ENCODE peak calls at places on chromosomes 11 and 22, in five cellular contexts. X is GM12878, K is A549, I is HepG2, Y is endothelial cell of umbilical vein. T is an unnamed sample.

GRCh38 chr22:19004471-19004870 is 68.4 kb upstream of the PRODH start:
- DNase-seq in X (no peak), I (no peak), K (no peak), Y (no peak), T (no peak)

GRCh38 chr22:38272373-38273134 is at the start of gene TMEM184B:
- DNase-seq in I (no peak), X (no peak), Y (peak; percentile 75), K (peak; percentile 55), T (peak; percentile 94)

GRCh38 chr11:106642331-106642730 is 375.9 kb downstream of the GUCY1A2 start:
- DNase-seq in Y (no peak), I (no peak), K (no peak), X (no peak), T (no peak)

GRCh38 chr22:29032584-29032983 is 29.0 kb downstream of the C22orf31 start:
- DNase-seq in I (no peak), X (no peak), K (peak; percentile 63), Y (peak; percentile 57), T (no peak)

GRCh38 chr11:94583885-94584500 is 16.8 kb downstream of the PIWIL4 start:
- DNase-seq in X (peak; percentile 62), K (no peak), I (no peak), Y (no peak), T (no peak)

GRCh38 chr11:76810151-76810853 is 27.1 kb downstream of the TSKU start:
- DNase-seq in I (no peak), X (no peak), Y (peak; percentile 66), K (peak; percentile 50), T (peak; percentile 61)

GRCh38 chr11:114166897-114167323 is 107.4 kb downstream of the ZBTB16 start:
- DNase-seq in X (no peak), Y (peak; percentile 89), I (no peak), K (no peak), T (no peak)

GRCh38 chr11:27388869-27389268 is 25.9 kb upstream of the CCDC34 start:
- DNase-seq in Y (no peak), I (no peak), K (no peak), X (no peak), T (no peak)

GRCh38 chr22:26579331-26579886 is 10.5 kb downstream of the TPST2 start:
- DNase-seq in K (no peak), I (no peak), Y (no peak), X (peak; percentile 30), T (no peak)

GRCh38 chr11:47186937-47187681 is 875 bp upstream of the PACSIN3 start:
- DNase-seq in X (no peak), I (peak; percentile 64), Y (peak; percentile 49), K (peak; percentile 75), T (peak; percentile 41)

GRCh38 chr11:3153291-3153861 is 11.7 kb downstream of the OSBPL5 start:
- DNase-seq in X (no peak), I (no peak), Y (no peak), K (no peak), T (no peak)

GRCh38 chr11:36452231-36452630 is 57.8 kb downstream of the TRAF6 start:
- DNase-seq in I (no peak), X (no peak), Y (no peak), K (no peak), T (no peak)

GRCh38 chr11:71420455-71421241 is 27.5 kb downstream of the DHCR7 start:
- DNase-seq in Y (peak; percentile 32), K (peak; percentile 74), I (peak; percentile 48), X (peak; percentile 25), T (peak; percentile 66)

GRCh38 chr11:67303132-67303988 is at the start of gene SSH3:
- DNase-seq in X (no peak), I (peak; percentile 56), K (peak; percentile 74), Y (peak; percentile 55), T (no peak)

GRCh38 chr11:90318651-90319050 is 95.8 kb upstream of the CHORDC1 start:
- DNase-seq in X (no peak), I (no peak), K (no peak), Y (no peak), T (no peak)

GRCh38 chr11:130480721-130481140 is 32.3 kb downstream of the ADAMTS15 start:
- DNase-seq in I (no peak), Y (peak; percentile 80), K (no peak), X (no peak), T (no peak)

GRCh38 chr22:46336119-46337078 is 885 bp downstream of the TRMU start:
- DNase-seq in K (no peak), I (peak; percentile 20), X (no peak), Y (peak; percentile 43), T (peak; percentile 55)

GRCh38 chr11:78363018-78363619 is 54.5 kb downstream of the GAB2 start:
- DNase-seq in Y (no peak), X (no peak), K (no peak), I (no peak), T (no peak)

GRCh38 chr11:28107331-28107725 is 628 bp downstream of the KIF18A start:
- DNase-seq in Y (peak; percentile 70), I (peak; percentile 12), K (no peak), X (peak; percentile 21), T (no peak)

GRCh38 chr11:10504490-10504889 is 36.5 kb downstream of the RNF141 start:
- DNase-seq in X (no peak), I (no peak), K (no peak), Y (no peak), T (no peak)

GRCh38 chr11:95459268-95460040 is 228.5 kb upstream of the SESN3 start:
- DNase-seq in I (no peak), Y (peak; percentile 7), K (no peak), X (no peak), T (no peak)

DNA sequence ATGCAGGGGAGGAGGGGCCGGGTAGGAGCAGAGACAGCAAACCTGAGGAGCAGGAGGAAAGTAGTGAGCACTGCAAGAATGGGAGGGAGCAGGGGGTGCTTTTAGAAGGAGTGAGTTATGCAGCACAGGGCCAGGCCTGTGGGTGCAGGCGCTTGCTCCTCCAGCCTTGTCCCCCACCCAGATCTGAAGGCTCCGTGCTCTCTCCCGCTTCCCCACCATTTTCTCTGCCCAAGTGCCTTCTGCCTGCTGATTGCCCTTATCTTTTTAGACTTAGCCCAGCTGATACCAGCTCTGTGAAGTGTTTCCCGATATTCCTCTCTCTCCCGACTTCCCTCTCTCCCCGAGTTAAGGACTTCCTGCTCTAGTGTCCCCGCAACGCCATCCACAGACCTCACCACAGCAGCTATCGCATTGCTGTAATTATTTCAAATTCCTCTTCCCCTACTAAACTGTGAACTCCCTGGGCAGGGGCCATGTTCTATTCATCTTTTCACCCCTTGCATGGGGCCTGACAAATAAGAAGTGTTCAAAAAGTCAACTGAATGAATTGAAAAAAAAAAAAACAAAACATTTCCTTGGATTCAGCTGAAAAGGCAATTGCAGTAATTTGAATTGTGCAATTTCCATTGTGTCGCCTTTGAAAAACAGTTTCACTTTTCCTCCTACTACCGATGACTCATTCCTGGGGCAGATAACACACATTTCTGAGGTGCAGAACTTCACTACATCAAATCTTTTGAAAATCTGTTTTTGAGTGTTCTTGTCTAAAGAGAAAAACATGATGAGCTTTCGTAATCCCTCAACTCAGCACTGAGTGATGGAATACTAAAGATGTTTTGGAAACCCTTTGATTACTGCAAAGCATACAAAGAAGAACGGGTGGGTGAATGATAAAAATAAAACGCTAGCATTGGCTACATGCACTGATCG is 69.7 kb upstream of the BMAL1 start:
- DNase-seq in X (no peak), I (peak; percentile 54), K (peak; percentile 23), Y (peak; percentile 84), T (peak; percentile 22)
- TF ChIP-seq MYC in X (no peak), I (no peak), K (no peak), Y (no peak), T (no peak)

DNA sequence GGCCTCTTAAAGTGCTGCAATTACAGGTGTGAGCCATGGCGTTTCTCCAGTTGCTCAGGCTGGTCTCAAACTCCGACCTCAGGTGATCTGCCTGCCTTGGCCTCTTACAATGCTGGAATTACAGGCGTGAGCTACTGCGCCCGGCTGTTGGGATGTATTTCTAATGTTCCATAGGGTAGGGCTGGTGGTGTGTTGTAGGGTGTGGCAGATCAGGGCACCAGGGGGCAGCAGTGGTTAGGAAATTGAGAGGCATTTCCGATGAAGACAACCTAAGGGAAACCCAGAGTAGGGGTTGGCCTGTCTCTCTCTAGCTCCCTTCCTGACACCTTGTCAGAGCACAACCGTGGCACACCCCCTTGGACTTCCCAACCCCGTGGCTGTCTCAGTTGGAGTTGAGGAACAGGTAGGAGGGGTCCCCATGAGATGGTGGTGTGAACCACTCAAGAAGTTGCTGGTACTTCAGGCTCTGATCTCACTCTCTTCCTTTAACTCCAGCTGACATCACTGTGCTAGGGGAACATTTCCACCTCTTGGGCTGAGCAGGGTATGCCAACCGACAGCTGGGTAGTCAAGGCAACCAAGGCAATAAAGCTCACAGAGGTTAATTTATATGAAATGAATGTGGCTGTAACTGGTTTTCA is 32.9 kb downstream of the YWHAH start:
- DNase-seq in K (peak; percentile 72), X (peak; percentile 24), Y (peak; percentile 48), I (peak; percentile 62), T (peak; percentile 77)
- H3K4me1 ChIP-seq in K (peaks cover 7% of the 10 kb centered on the region), X (no peaks in the 10 kb centered on the region), Y (no peaks in the 10 kb centered on the region), I (peaks cover 4% of the 10 kb centered on the region), T (no peaks in the 10 kb centered on the region)

GRCh38 chr11:121814962-121815361 is 301.1 kb downstream of the BLID start:
- DNase-seq in X (no peak), I (no peak), K (no peak), Y (no peak), T (no peak)
- TF ChIP-seq MYC in X (no peak), I (no peak), K (no peak), Y (no peak), T (no peak)

GRCh38 chr22:24554316-24555159 is at the start of gene GUCD1:
- DNase-seq in X (no peak), Y (peak; percentile 53), I (no peak), K (no peak), T (no peak)

GRCh38 chr22:24553597-24554315 is 1.2 kb downstream of the GUCD1 start:
- DNase-seq in X (no peak), I (peak; percentile 25), Y (no peak), K (no peak), T (peak; percentile 36)

GRCh38 chr22:24559471-24559870 is 3.7 kb downstream of the SNRPD3 start:
- DNase-seq in X (no peak), K (no peak), Y (no peak), I (no peak), T (no peak)

GRCh38 chr22:24555160-24555495 is 190 bp upstream of the GUCD1 start:
- DNase-seq in K (peak; percentile 97), X (peak; percentile 92), I (peak; percentile 96), Y (peak; percentile 99), T (peak; percentile 96)

DNA sequence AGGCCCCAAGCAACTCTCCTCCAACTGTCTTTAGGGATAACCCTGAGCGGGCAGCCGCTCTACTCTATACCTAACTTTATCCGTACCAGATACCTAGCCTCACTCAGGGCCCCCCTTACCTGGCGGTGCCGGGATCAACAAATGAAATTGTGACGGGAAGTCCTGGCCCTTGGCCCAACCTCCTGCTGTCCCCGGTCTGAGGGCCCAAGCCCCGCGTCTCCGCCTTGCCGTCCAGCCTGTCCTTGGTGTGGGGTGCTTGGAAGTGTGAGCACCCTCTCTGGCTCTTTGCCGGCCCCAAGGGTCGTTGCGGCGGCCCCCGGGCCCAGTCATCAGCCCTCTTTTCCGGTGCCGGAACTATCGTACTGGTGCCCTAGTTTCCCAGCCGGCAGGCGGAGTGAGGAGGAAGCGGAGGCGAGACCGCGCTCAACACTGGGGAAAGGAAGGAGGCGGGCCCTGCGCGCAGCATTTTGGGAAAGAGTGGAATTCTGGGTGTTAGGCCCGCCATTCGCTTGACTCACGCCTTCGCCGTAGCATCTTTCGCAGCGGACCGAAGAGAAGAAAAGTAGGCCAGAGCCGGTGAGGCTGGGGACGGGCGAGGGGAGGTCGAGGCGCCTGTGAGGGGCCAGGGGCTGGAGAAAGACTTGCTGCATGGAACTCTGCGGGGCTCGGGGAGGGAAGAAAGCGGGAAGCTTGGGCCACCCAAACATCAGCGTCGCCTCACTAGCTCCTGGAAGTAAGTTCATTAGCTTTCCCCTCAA is at the start of gene SNRPD3:
- DNase-seq in I (peak; percentile 86), Y (peak; percentile 93), X (peak; percentile 59), K (peak; percentile 90), T (peak; percentile 59)
- H3K4me1 ChIP-seq in I (peaks cover 71% of the 10 kb centered on the region), Y (peaks cover 24% of the 10 kb centered on the region), X (peaks cover 14% of the 10 kb centered on the region), K (peaks cover 32% of the 10 kb centered on the region), T (peaks cover 22% of the 10 kb centered on the region)

T was measured in K562.